ENCODE peak calls at places on chromosome 1, in six cellular contexts. One of them, this sample, is unnamed.

GRCh38 chr1:3258431-3259003 is 189.5 kb downstream of the PRDM16 start:
- DNase-seq in iris pigment epithelial cell: no peak
- DNase-seq in posterior vena cava: no peak
- DNase-seq in right atrium auricular region: no peak
- DNase-seq in T-cell: no peak
- DNase-seq in activated naive CD4-positive, alpha-beta T cell treated with anti-CD3 and anti-CD28 coated beads, Interleukin-2, amount 10 ng/mL, durations not matched to agents 7 days and 5 days: no peak
- DNase-seq in this sample: no peak

GRCh38 chr1:100657876-100658715 is 61.4 kb upstream of the VCAM1 start:
- DNase-seq in T-cell: no peak
- DNase-seq in right atrium auricular region: no peak
- DNase-seq in activated naive CD4-positive, alpha-beta T cell treated with anti-CD3 and anti-CD28 coated beads, Interleukin-2, amount 10 ng/mL, durations not matched to agents 7 days and 5 days: no peak
- DNase-seq in iris pigment epithelial cell: peak; percentile 20
- DNase-seq in posterior vena cava: no peak
- DNase-seq in this sample: no peak

GRCh38 chr1:225437710-225438437 is 10.0 kb upstream of the LBR start:
- DNase-seq in T-cell: no peak
- DNase-seq in right atrium auricular region: no peak
- DNase-seq in posterior vena cava: no peak
- DNase-seq in activated naive CD4-positive, alpha-beta T cell treated with anti-CD3 and anti-CD28 coated beads, Interleukin-2, amount 10 ng/mL, durations not matched to agents 7 days and 5 days: no peak
- DNase-seq in iris pigment epithelial cell: no peak
- DNase-seq in this sample: no peak

GRCh38 chr1:31733389-31734219 is 29.8 kb upstream of the COL16A1 start:
- DNase-seq in activated naive CD4-positive, alpha-beta T cell treated with anti-CD3 and anti-CD28 coated beads, Interleukin-2, amount 10 ng/mL, durations not matched to agents 7 days and 5 days: no peak
- DNase-seq in posterior vena cava: no peak
- DNase-seq in T-cell: no peak
- DNase-seq in iris pigment epithelial cell: no peak
- DNase-seq in right atrium auricular region: no peak
- DNase-seq in this sample: no peak

GRCh38 chr1:59092126-59092525 is 204.8 kb upstream of the FGGY start:
- DNase-seq in T-cell: no peak
- DNase-seq in right atrium auricular region: no peak
- DNase-seq in posterior vena cava: no peak
- DNase-seq in iris pigment epithelial cell: no peak
- DNase-seq in activated naive CD4-positive, alpha-beta T cell treated with anti-CD3 and anti-CD28 coated beads, Interleukin-2, amount 10 ng/mL, durations not matched to agents 7 days and 5 days: no peak
- DNase-seq in this sample: no peak

GRCh38 chr1:21325731-21326387 is 35.6 kb upstream of the ECE1 start:
- DNase-seq in iris pigment epithelial cell: no peak
- DNase-seq in activated naive CD4-positive, alpha-beta T cell treated with anti-CD3 and anti-CD28 coated beads, Interleukin-2, amount 10 ng/mL, durations not matched to agents 7 days and 5 days: no peak
- DNase-seq in T-cell: no peak
- DNase-seq in right atrium auricular region: no peak
- DNase-seq in posterior vena cava: no peak
- DNase-seq in this sample: no peak

GRCh38 chr1:88892146-88892877 is 945 bp upstream of the GTF2B start:
- DNase-seq in iris pigment epithelial cell: peak; percentile 66
- DNase-seq in T-cell: no peak
- DNase-seq in activated naive CD4-positive, alpha-beta T cell treated with anti-CD3 and anti-CD28 coated beads, Interleukin-2, amount 10 ng/mL, durations not matched to agents 7 days and 5 days: no peak
- DNase-seq in posterior vena cava: no peak
- DNase-seq in right atrium auricular region: no peak
- DNase-seq in this sample: no peak

GRCh38 chr1:85582687-85583354 is 2.3 kb downstream of the CCN1 start:
- DNase-seq in activated naive CD4-positive, alpha-beta T cell treated with anti-CD3 and anti-CD28 coated beads, Interleukin-2, amount 10 ng/mL, durations not matched to agents 7 days and 5 days: no peak
- DNase-seq in right atrium auricular region: no peak
- DNase-seq in T-cell: no peak
- DNase-seq in iris pigment epithelial cell: peak; percentile 71
- DNase-seq in posterior vena cava: no peak
- DNase-seq in this sample: peak; percentile 78

GRCh38 chr1:183567584-183567983 is 22.7 kb downstream of the NCF2 start:
- DNase-seq in T-cell: no peak
- DNase-seq in posterior vena cava: peak; percentile 88
- DNase-seq in activated naive CD4-positive, alpha-beta T cell treated with anti-CD3 and anti-CD28 coated beads, Interleukin-2, amount 10 ng/mL, durations not matched to agents 7 days and 5 days: no peak
- DNase-seq in iris pigment epithelial cell: peak; percentile 32
- DNase-seq in right atrium auricular region: no peak
- DNase-seq in this sample: no peak

GRCh38 chr1:55007626-55008025 is 8.9 kb downstream of the BSND start:
- DNase-seq in T-cell: no peak
- DNase-seq in activated naive CD4-positive, alpha-beta T cell treated with anti-CD3 and anti-CD28 coated beads, Interleukin-2, amount 10 ng/mL, durations not matched to agents 7 days and 5 days: no peak
- DNase-seq in posterior vena cava: peak; percentile 20
- DNase-seq in right atrium auricular region: no peak
- DNase-seq in iris pigment epithelial cell: peak; percentile 70
- DNase-seq in this sample: no peak

GRCh38 chr1:93499533-93499932 is 51.6 kb downstream of the FNBP1L start:
- DNase-seq in iris pigment epithelial cell: no peak
- DNase-seq in T-cell: no peak
- DNase-seq in right atrium auricular region: no peak
- DNase-seq in activated naive CD4-positive, alpha-beta T cell treated with anti-CD3 and anti-CD28 coated beads, Interleukin-2, amount 10 ng/mL, durations not matched to agents 7 days and 5 days: no peak
- DNase-seq in posterior vena cava: no peak
- DNase-seq in this sample: no peak

This sample was measured in esophagus muscularis mucosa.